ENCODE peak calls at places on chromosomes 6 and 20, in seven cellular contexts. K is heart left ventricle; R is brain microvascular endothelial cell; A is stimulated activated effector memory CD8-positive, alpha-beta T cell treated with anti-CD3 and anti-CD28 coated beads, Interleukin-12 subunit alpha, Interleukin-12 subunit beta, amount 100 ng/mL, for 72 hours; E is HFFc6; L is NCI-H1436; G is HS-27A. Q is an unnamed sample.

GRCh38 chr6:7615611-7616383 is 25.8 kb downstream of the SNRNP48 start:
- DNase-seq in K (no peak), R (peak; percentile 52), A (no peak), E (peak; percentile 50), L (peak; percentile 37), G (no peak), Q (no peak)

GRCh38 chr6:42777126-42777822 is 4.6 kb upstream of the BICRAL start:
- DNase-seq in K (no peak), R (peak; percentile 21), A (no peak), E (peak; percentile 45), L (no peak), G (no peak), Q (no peak)

GRCh38 chr20:13286600-13286999 is 65.5 kb downstream of the ISM1 start:
- DNase-seq in K (no peak), R (no peak), A (no peak), E (no peak), L (no peak), G (no peak), Q (peak; percentile 74)

GRCh38 chr20:58544891-58545290 is 29.7 kb upstream of the APCDD1L start:
- DNase-seq in K (no peak), R (no peak), A (no peak), E (no peak), L (no peak), G (no peak), Q (no peak)

GRCh38 chr6:65638047-65638831 is 68.8 kb downstream of the EYS start:
- DNase-seq in K (no peak), R (no peak), A (no peak), E (no peak), L (peak; percentile 19), G (no peak), Q (no peak)

GRCh38 chr6:152267967-152268845 is 369.0 kb downstream of the SYNE1 start:
- DNase-seq in K (no peak), R (no peak), A (no peak), E (no peak), L (peak; percentile 20), G (no peak), Q (no peak)

GRCh38 chr20:10314198-10314597 is 95.6 kb downstream of the SNAP25 start:
- DNase-seq in K (no peak), R (peak; percentile 74), A (no peak), E (no peak), L (no peak), G (no peak), Q (no peak)

GRCh38 chr6:44825284-44825683 is 437.8 kb downstream of the CDC5L start:
- DNase-seq in K (no peak), R (no peak), A (no peak), E (no peak), L (no peak), G (no peak), Q (no peak)

GRCh38 chr6:119110601-119111548 is 32.4 kb upstream of the FAM184A start:
- DNase-seq in K (no peak), R (peak; percentile 48), A (peak; percentile 56), E (peak; percentile 42), L (peak; percentile 58), G (peak; percentile 26), Q (no peak)

GRCh38 chr6:125745281-125746018 is 4.0 kb upstream of the HEY2 start:
- DNase-seq in K (no peak), R (no peak), A (no peak), E (no peak), L (no peak), G (no peak), Q (no peak)

GRCh38 chr6:148967128-148967527 is 220.3 kb downstream of the UST start:
- DNase-seq in K (no peak), R (no peak), A (no peak), E (no peak), L (no peak), G (no peak), Q (no peak)

GRCh38 chr6:158770948-158771347 is 48.2 kb downstream of the EZR start:
- DNase-seq in K (no peak), R (no peak), A (no peak), E (no peak), L (no peak), G (no peak), Q (no peak)

GRCh38 chr20:57440678-57441509 is 49.7 kb downstream of the RBM38 start:
- DNase-seq in K (peak; percentile 94), R (no peak), A (no peak), E (no peak), L (no peak), G (no peak), Q (peak; percentile 84)

GRCh38 chr6:54579011-54579410 is 267.6 kb upstream of the FAM83B start:
- DNase-seq in K (no peak), R (no peak), A (no peak), E (peak; percentile 36), L (no peak), G (no peak), Q (no peak)

GRCh38 chr6:9933674-9934073 is 481.2 kb downstream of the TFAP2A start:
- DNase-seq in K (no peak), R (no peak), A (no peak), E (peak; percentile 16), L (no peak), G (no peak), Q (no peak)

GRCh38 chr6:106974999-106975698 is 620 bp upstream of the CD24 start:
- DNase-seq in K (no peak), R (no peak), A (peak; percentile 62), E (no peak), L (no peak), G (no peak), Q (peak; percentile 73)

GRCh38 chr20:1171461-1172093 is 13.2 kb downstream of the TMEM74B start:
- DNase-seq in K (no peak), R (no peak), A (no peak), E (no peak), L (no peak), G (no peak), Q (no peak)